ENCODE peak calls at places on chromosomes 13 and 19, in four cellular contexts. One of them, this sample, is unnamed.

GRCh38 chr13:40681341-40682051 is 15.1 kb upstream of the FOXO1 start:
- DNase-seq in C1 segment of cervical spinal cord: no peak
- DNase-seq in kidney tubule cell: no peak
- DNase-seq in lower leg skin: no peak
- DNase-seq in this sample: no peak

GRCh38 chr19:28009696-28010095 is 1203.3 kb downstream of the UQCRFS1 start:
- DNase-seq in lower leg skin: no peak
- DNase-seq in C1 segment of cervical spinal cord: no peak
- DNase-seq in kidney tubule cell: peak
- DNase-seq in this sample: no peak

GRCh38 chr19:980133-980998 is 3.8 kb upstream of the WDR18 start:
- DNase-seq in C1 segment of cervical spinal cord: no peak
- DNase-seq in lower leg skin: no peak
- DNase-seq in kidney tubule cell: peak
- DNase-seq in this sample: peak

GRCh38 chr19:4816388-4817165 is 14.9 kb downstream of the TICAM1 start:
- DNase-seq in lower leg skin: no peak
- DNase-seq in kidney tubule cell: no peak
- DNase-seq in C1 segment of cervical spinal cord: no peak
- DNase-seq in this sample: no peak

GRCh38 chr19:48493718-48494515 is 17.7 kb downstream of the LMTK3 start:
- DNase-seq in C1 segment of cervical spinal cord: no peak
- DNase-seq in lower leg skin: no peak
- DNase-seq in kidney tubule cell: no peak
- DNase-seq in this sample: no peak

GRCh38 chr13:53439439-53440225 is 411.0 kb downstream of the OLFM4 start:
- DNase-seq in kidney tubule cell: no peak
- DNase-seq in lower leg skin: no peak
- DNase-seq in C1 segment of cervical spinal cord: no peak
- DNase-seq in this sample: peak

GRCh38 chr19:15244106-15244803 is 12.0 kb upstream of the EPHX3 start:
- DNase-seq in C1 segment of cervical spinal cord: no peak
- DNase-seq in kidney tubule cell: no peak
- DNase-seq in lower leg skin: no peak
- DNase-seq in this sample: no peak

GRCh38 chr13:110590577-110590976 is 24.8 kb upstream of the NAXD start:
- DNase-seq in C1 segment of cervical spinal cord: no peak
- DNase-seq in kidney tubule cell: peak
- DNase-seq in lower leg skin: no peak
- DNase-seq in this sample: no peak

GRCh38 chr13:73248711-73249580 is 190.1 kb downstream of the KLF5 start:
- DNase-seq in C1 segment of cervical spinal cord: no peak
- DNase-seq in lower leg skin: peak
- DNase-seq in kidney tubule cell: peak
- DNase-seq in this sample: no peak

GRCh38 chr19:56619131-56619530 is 23.8 kb upstream of the SMIM17 start:
- DNase-seq in C1 segment of cervical spinal cord: no peak
- DNase-seq in lower leg skin: no peak
- DNase-seq in kidney tubule cell: no peak
- DNase-seq in this sample: no peak

GRCh38 chr13:94548382-94549240 is 47.3 kb downstream of the TGDS start:
- DNase-seq in kidney tubule cell: no peak
- DNase-seq in lower leg skin: no peak
- DNase-seq in C1 segment of cervical spinal cord: peak
- DNase-seq in this sample: peak

GRCh38 chr19:29672933-29673336 is 7.7 kb downstream of the PLEKHF1 start:
- DNase-seq in lower leg skin: no peak
- DNase-seq in kidney tubule cell: no peak
- DNase-seq in C1 segment of cervical spinal cord: no peak
- DNase-seq in this sample: no peak

GRCh38 chr13:80962855-80963254 is 621.9 kb upstream of the SPRY2 start:
- DNase-seq in lower leg skin: no peak
- DNase-seq in C1 segment of cervical spinal cord: no peak
- DNase-seq in kidney tubule cell: no peak
- DNase-seq in this sample: no peak

GRCh38 chr19:54464044-54464623 is 556 bp upstream of the LENG9 start:
- DNase-seq in kidney tubule cell: peak
- DNase-seq in lower leg skin: peak
- DNase-seq in C1 segment of cervical spinal cord: peak
- DNase-seq in this sample: peak

GRCh38 chr19:3210347-3211017 is 14.0 kb upstream of the CELF5 start:
- DNase-seq in kidney tubule cell: peak
- DNase-seq in C1 segment of cervical spinal cord: no peak
- DNase-seq in lower leg skin: peak
- DNase-seq in this sample: no peak

GRCh38 chr13:33610471-33611015 is 207.4 kb upstream of the RFC3 start:
- DNase-seq in lower leg skin: no peak
- DNase-seq in kidney tubule cell: peak
- DNase-seq in C1 segment of cervical spinal cord: peak
- DNase-seq in this sample: peak

GRCh38 chr19:6772028-6772865 is at the start of gene VAV1:
- DNase-seq in lower leg skin: no peak
- DNase-seq in C1 segment of cervical spinal cord: no peak
- DNase-seq in kidney tubule cell: no peak
- DNase-seq in this sample: peak

GRCh38 chr13:30020726-30021312 is 170.4 kb upstream of the UBL3 start:
- DNase-seq in lower leg skin: no peak
- DNase-seq in kidney tubule cell: peak
- DNase-seq in C1 segment of cervical spinal cord: no peak
- DNase-seq in this sample: no peak

GRCh38 chr13:93670858-93671257 is 444.3 kb downstream of the GPC6 start:
- DNase-seq in C1 segment of cervical spinal cord: no peak
- DNase-seq in kidney tubule cell: no peak
- DNase-seq in lower leg skin: no peak
- DNase-seq in this sample: no peak

GRCh38 chr19:10919352-10920287 is 8.8 kb downstream of the YIPF2 start:
- DNase-seq in C1 segment of cervical spinal cord: no peak
- DNase-seq in lower leg skin: no peak
- DNase-seq in kidney tubule cell: no peak
- DNase-seq in this sample: no peak

GRCh38 chr13:41699759-41700158 is 242.4 kb downstream of the RGCC start:
- DNase-seq in kidney tubule cell: no peak
- DNase-seq in lower leg skin: no peak
- DNase-seq in C1 segment of cervical spinal cord: no peak
- DNase-seq in this sample: no peak

GRCh38 chr13:68125087-68125480 is 894.9 kb upstream of the PCDH9 start:
- DNase-seq in lower leg skin: no peak
- DNase-seq in kidney tubule cell: no peak
- DNase-seq in C1 segment of cervical spinal cord: no peak
- DNase-seq in this sample: no peak

GRCh38 chr13:28035146-28035782 is 46.8 kb upstream of the URAD start:
- DNase-seq in kidney tubule cell: peak
- DNase-seq in C1 segment of cervical spinal cord: no peak
- DNase-seq in lower leg skin: no peak
- DNase-seq in this sample: no peak

GRCh38 chr19:2123682-2124387 is 27.1 kb downstream of the IZUMO4 start:
- DNase-seq in C1 segment of cervical spinal cord: no peak
- DNase-seq in kidney tubule cell: no peak
- DNase-seq in lower leg skin: no peak
- DNase-seq in this sample: no peak

GRCh38 chr13:36685912-36686311 is 12.1 kb downstream of the SERTM1 start:
- DNase-seq in lower leg skin: peak
- DNase-seq in kidney tubule cell: peak
- DNase-seq in C1 segment of cervical spinal cord: no peak
- DNase-seq in this sample: no peak

GRCh38 chr19:46385636-46386035 is 27.7 kb downstream of the CCDC8 start:
- DNase-seq in kidney tubule cell: no peak
- DNase-seq in lower leg skin: no peak
- DNase-seq in C1 segment of cervical spinal cord: no peak
- DNase-seq in this sample: no peak

GRCh38 chr13:40377783-40378182 is 288.7 kb downstream of the FOXO1 start:
- DNase-seq in kidney tubule cell: peak
- DNase-seq in C1 segment of cervical spinal cord: no peak
- DNase-seq in lower leg skin: no peak
- DNase-seq in this sample: no peak

GRCh38 chr19:9836021-9836420 is 903 bp downstream of the PIN1 start:
- DNase-seq in kidney tubule cell: peak
- DNase-seq in lower leg skin: no peak
- DNase-seq in C1 segment of cervical spinal cord: no peak
- DNase-seq in this sample: no peak

GRCh38 chr13:93147946-93148345 is 78.7 kb upstream of the GPC6 start:
- DNase-seq in kidney tubule cell: peak
- DNase-seq in C1 segment of cervical spinal cord: no peak
- DNase-seq in lower leg skin: no peak
- DNase-seq in this sample: no peak

GRCh38 chr19:3012522-3013260 is 16.4 kb downstream of the TLE2 start:
- DNase-seq in kidney tubule cell: no peak
- DNase-seq in C1 segment of cervical spinal cord: no peak
- DNase-seq in lower leg skin: no peak
- DNase-seq in this sample: no peak

GRCh38 chr19:12884926-12885748 is 1.9 kb downstream of the KLF1 start:
- DNase-seq in kidney tubule cell: peak
- DNase-seq in C1 segment of cervical spinal cord: peak
- DNase-seq in lower leg skin: peak
- DNase-seq in this sample: peak

GRCh38 chr13:48730971-48731658 is 77.4 kb downstream of the CYSLTR2 start:
- DNase-seq in C1 segment of cervical spinal cord: no peak
- DNase-seq in lower leg skin: no peak
- DNase-seq in kidney tubule cell: peak
- DNase-seq in this sample: no peak

GRCh38 chr13:104571161-104571889 is 1505.1 kb upstream of the SLC10A2 start:
- DNase-seq in lower leg skin: peak
- DNase-seq in kidney tubule cell: peak
- DNase-seq in C1 segment of cervical spinal cord: peak
- DNase-seq in this sample: no peak

GRCh38 chr13:31945202-31945978 is 86.2 kb upstream of the FRY start:
- DNase-seq in lower leg skin: peak
- DNase-seq in kidney tubule cell: peak
- DNase-seq in C1 segment of cervical spinal cord: no peak
- DNase-seq in this sample: peak

GRCh38 chr13:33932765-33933406 is 114.9 kb downstream of the RFC3 start:
- DNase-seq in kidney tubule cell: peak
- DNase-seq in lower leg skin: no peak
- DNase-seq in C1 segment of cervical spinal cord: no peak
- DNase-seq in this sample: no peak

GRCh38 chr13:84606616-84607015 is 724.3 kb upstream of the SLITRK1 start:
- DNase-seq in lower leg skin: no peak
- DNase-seq in kidney tubule cell: no peak
- DNase-seq in C1 segment of cervical spinal cord: no peak
- DNase-seq in this sample: no peak

This sample was measured in right lobe of liver.